ENCODE peak calls at places on chromosomes 2 and 18, in four cellular contexts. One of them, this sample, is unnamed.

GRCh38 chr2:84939426-84940087 is 31.4 kb upstream of the KCMF1 start:
- DNase-seq in AG08396: no peak
- DNase-seq in fibroblast of the conjunctiva: no peak
- DNase-seq in midbrain: no peak
- DNase-seq in this sample: no peak

GRCh38 chr2:234488913-234489451 is 7.9 kb downstream of the ARL4C start:
- DNase-seq in AG08396: no peak
- DNase-seq in fibroblast of the conjunctiva: no peak
- DNase-seq in midbrain: no peak
- DNase-seq in this sample: no peak

GRCh38 chr2:100971221-100971620 is 30.9 kb upstream of the RPL31 start:
- DNase-seq in AG08396: no peak
- DNase-seq in fibroblast of the conjunctiva: no peak
- DNase-seq in midbrain: no peak
- DNase-seq in this sample: no peak

GRCh38 chr2:241499146-241499965 is 9.0 kb downstream of the STK25 start:
- DNase-seq in AG08396: no peak
- DNase-seq in fibroblast of the conjunctiva: no peak
- DNase-seq in midbrain: no peak
- DNase-seq in this sample: no peak

GRCh38 chr18:59662008-59662701 is 35.1 kb downstream of the CCBE1 start:
- DNase-seq in AG08396: peak
- DNase-seq in fibroblast of the conjunctiva: no peak
- DNase-seq in midbrain: no peak
- DNase-seq in this sample: peak

GRCh38 chr2:47344890-47345583 is 57.9 kb upstream of the MSH2 start:
- DNase-seq in AG08396: peak
- DNase-seq in fibroblast of the conjunctiva: no peak
- DNase-seq in midbrain: peak
- DNase-seq in this sample: peak

GRCh38 chr2:238265605-238266004 is 22.8 kb downstream of the PER2 start:
- DNase-seq in AG08396: no peak
- DNase-seq in fibroblast of the conjunctiva: no peak
- DNase-seq in midbrain: no peak
- DNase-seq in this sample: no peak

GRCh38 chr2:71546777-71547281 is 93.5 kb downstream of the DYSF start:
- DNase-seq in AG08396: no peak
- DNase-seq in fibroblast of the conjunctiva: no peak
- DNase-seq in midbrain: peak
- DNase-seq in this sample: no peak

GRCh38 chr2:182894174-182894573 is 27.7 kb upstream of the FRZB start:
- DNase-seq in AG08396: no peak
- DNase-seq in fibroblast of the conjunctiva: no peak
- DNase-seq in midbrain: no peak
- DNase-seq in this sample: no peak

GRCh38 chr2:216548901-216549321 is 50.3 kb downstream of the RPL37A start:
- DNase-seq in AG08396: no peak
- DNase-seq in fibroblast of the conjunctiva: peak
- DNase-seq in midbrain: no peak
- DNase-seq in this sample: no peak

GRCh38 chr2:71936076-71937030 is 211.3 kb downstream of the CYP26B1 start:
- DNase-seq in AG08396: no peak
- DNase-seq in fibroblast of the conjunctiva: no peak
- DNase-seq in midbrain: no peak
- DNase-seq in this sample: no peak

GRCh38 chr18:3970929-3971328 is 484.2 kb downstream of the DLGAP1 start:
- DNase-seq in AG08396: no peak
- DNase-seq in fibroblast of the conjunctiva: no peak
- DNase-seq in midbrain: no peak
- DNase-seq in this sample: no peak

GRCh38 chr18:36412778-36413177 is 115.3 kb downstream of the FHOD3 start:
- DNase-seq in AG08396: no peak
- DNase-seq in fibroblast of the conjunctiva: no peak
- DNase-seq in midbrain: no peak
- DNase-seq in this sample: no peak

GRCh38 chr2:44616616-44617266 is 255.0 kb downstream of the CAMKMT start:
- DNase-seq in AG08396: no peak
- DNase-seq in fibroblast of the conjunctiva: no peak
- DNase-seq in midbrain: no peak
- DNase-seq in this sample: no peak

GRCh38 chr2:6999161-6999877 is 82.1 kb downstream of the RNF144A start:
- DNase-seq in AG08396: no peak
- DNase-seq in fibroblast of the conjunctiva: no peak
- DNase-seq in midbrain: no peak
- DNase-seq in this sample: no peak

GRCh38 chr2:3959372-3959771 is 256.0 kb downstream of the DCDC2C start:
- DNase-seq in AG08396: peak
- DNase-seq in fibroblast of the conjunctiva: peak
- DNase-seq in midbrain: peak
- DNase-seq in this sample: peak

GRCh38 chr2:59354498-59354897 is 1113.4 kb upstream of the FANCL start:
- DNase-seq in AG08396: no peak
- DNase-seq in fibroblast of the conjunctiva: no peak
- DNase-seq in midbrain: no peak
- DNase-seq in this sample: no peak

This sample was measured in mesenchymal stem cell.